ENCODE peak calls at places on chromosomes 11 and 22, in nine cellular contexts. C, P, M, N, Q, L, W, H and J are unnamed samples.

GRCh38 chr22:23970201-23970641 is 3.5 kb downstream of the DDTL start:
- DNase-seq in C (no peak), P (no peak), M (no peak), N (no peak), Q (no peak), L (no peak), W (no peak), H (no peak), J (no peak)

GRCh38 chr11:91850533-91851305 is 373.9 kb upstream of the FAT3 start:
- DNase-seq in C (no peak), P (no peak), M (no peak), N (no peak), Q (no peak), L (no peak), W (no peak), H (no peak), J (no peak)

GRCh38 chr11:115927823-115928329 is 423.7 kb upstream of the CADM1 start:
- DNase-seq in C (no peak), P (no peak), M (no peak), N (no peak), Q (no peak), L (no peak), W (no peak), H (no peak), J (no peak)

GRCh38 chr11:66883021-66883968 is 26.4 kb downstream of the LRFN4 start:
- DNase-seq in C (peak), P (peak), M (peak), N (peak), Q (peak), L (no peak), W (no peak), H (peak), J (no peak)

GRCh38 chr11:60900673-60901404 is 5.5 kb downstream of the PRPF19 start:
- DNase-seq in C (no peak), P (no peak), M (no peak), N (no peak), Q (no peak), L (no peak), W (no peak), H (no peak), J (no peak)

GRCh38 chr11:44833869-44834452 is 107.2 kb downstream of the TSPAN18 start:
- DNase-seq in C (no peak), P (no peak), M (no peak), N (no peak), Q (no peak), L (no peak), W (no peak), H (no peak), J (no peak)

GRCh38 chr22:33404723-33405122 is 346.5 kb upstream of the SYN3 start:
- DNase-seq in C (no peak), P (no peak), M (no peak), N (no peak), Q (no peak), L (no peak), W (no peak), H (no peak), J (no peak)

GRCh38 chr11:74925281-74925680 is 23.6 kb downstream of the XRRA1 start:
- DNase-seq in C (no peak), P (no peak), M (no peak), N (no peak), Q (no peak), L (no peak), W (no peak), H (no peak), J (no peak)

GRCh38 chr22:48235744-48236143 is 1473.3 kb downstream of the TBC1D22A start:
- DNase-seq in C (no peak), P (no peak), M (no peak), N (no peak), Q (no peak), L (no peak), W (no peak), H (no peak), J (no peak)

DNA sequence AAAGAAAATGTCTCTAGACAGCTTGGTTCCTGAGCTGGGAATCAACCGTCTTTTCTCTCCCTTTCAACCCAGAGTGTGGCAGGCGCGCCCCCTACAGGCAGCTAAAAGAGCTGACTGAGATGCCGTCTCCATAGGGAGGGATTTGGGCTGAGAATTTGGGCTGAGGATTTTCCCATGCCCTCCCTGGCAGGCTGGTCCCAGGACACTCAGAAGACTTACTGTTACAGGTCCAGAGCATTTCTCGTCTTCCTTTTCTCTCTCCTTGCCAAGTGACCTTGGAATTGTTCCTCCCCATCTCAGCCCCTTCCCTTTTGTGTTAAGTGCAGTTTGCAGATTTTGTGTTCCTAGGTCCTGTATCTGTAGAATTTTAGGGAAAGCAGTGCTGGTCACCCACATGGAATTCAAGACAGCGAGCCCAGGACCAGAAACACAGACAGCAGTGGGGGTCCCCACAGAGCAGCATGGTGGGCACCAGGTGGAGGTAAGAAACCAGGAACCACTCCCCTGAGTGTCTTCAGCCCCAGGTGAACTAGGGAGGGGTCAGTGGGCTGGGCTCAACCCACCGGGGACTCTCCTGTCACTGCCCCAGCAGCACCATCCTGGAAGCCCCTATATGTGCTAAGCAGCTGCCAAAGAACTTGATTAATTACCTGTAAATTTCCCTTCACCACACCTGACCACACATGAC is 9.9 kb upstream of the IGLL5 start:
- DNase-seq in C (peak), P (no peak), M (peak), N (peak), Q (peak), L (no peak), W (no peak), H (peak), J (peak)
- TF ChIP-seq CTCF in C (peak), P (peak), M (peak), N (peak), Q (peak), L (peak), W (peak), H (peak), J (peak)

DNA sequence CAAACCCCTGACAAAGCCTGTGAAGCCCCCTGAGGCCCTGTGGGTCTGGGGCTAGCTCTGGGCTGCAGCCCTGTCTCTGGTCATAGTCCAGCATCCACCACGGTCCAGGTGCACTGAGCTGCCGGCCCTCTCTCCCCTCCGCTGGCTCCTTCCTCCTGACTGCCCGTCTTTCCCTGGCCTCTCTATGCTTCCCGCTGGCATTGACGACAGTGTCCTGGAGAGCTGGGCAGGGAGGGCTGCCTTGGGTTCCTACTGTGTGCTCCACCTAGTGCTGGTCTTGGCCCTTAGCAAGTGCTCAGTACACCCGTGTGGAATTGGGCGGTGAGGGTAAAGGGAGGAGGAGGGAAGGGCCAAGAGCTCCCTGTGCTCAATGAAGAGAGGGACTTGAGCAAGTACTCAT is 868 bp upstream of the MYEOV start:
- DNase-seq in C (no peak), P (no peak), M (no peak), N (peak), Q (no peak), L (no peak), W (no peak), H (no peak), J (no peak)
- TF ChIP-seq CTCF in C (no peak), P (no peak), M (no peak), N (no peak), Q (no peak), L (no peak), W (no peak), H (no peak), J (no peak)

GRCh38 chr22:45204751-45205623 is 35.7 kb downstream of the KIAA0930 start:
- DNase-seq in C (no peak), P (no peak), M (no peak), N (no peak), Q (no peak), L (no peak), W (no peak), H (no peak), J (no peak)

GRCh38 chr22:45201678-45202332 is 38.1 kb downstream of the NUP50 start:
- DNase-seq in C (no peak), P (no peak), M (no peak), N (no peak), Q (no peak), L (no peak), W (no peak), H (peak), J (no peak)

GRCh38 chr22:45202333-45203149 is 38.2 kb downstream of the KIAA0930 start:
- DNase-seq in C (no peak), P (no peak), M (no peak), N (no peak), Q (peak), L (no peak), W (no peak), H (no peak), J (no peak)

GRCh38 chr22:45204241-45204640 is 36.5 kb downstream of the KIAA0930 start:
- DNase-seq in C (no peak), P (no peak), M (no peak), N (no peak), Q (no peak), L (no peak), W (no peak), H (no peak), J (no peak)

GRCh38 chr22:45203150-45203974 is 37.3 kb downstream of the KIAA0930 start:
- DNase-seq in C (no peak), P (no peak), M (no peak), N (no peak), Q (no peak), L (no peak), W (no peak), H (no peak), J (no peak)
- TF ChIP-seq CTCF in C (no peak), P (no peak), M (no peak), N (no peak), Q (no peak), L (no peak), W (no peak), H (no peak), J (no peak)

GRCh38 chr22:43955040-43955882 is at the start of gene SAMM50:
- DNase-seq in C (peak), P (peak), M (peak), N (peak), Q (peak), L (peak), W (peak), H (peak), J (peak)
- TF ChIP-seq CTCF in C (no peak), P (no peak), M (no peak), N (no peak), Q (no peak), L (no peak), W (no peak), H (no peak), J (no peak)

DNA sequence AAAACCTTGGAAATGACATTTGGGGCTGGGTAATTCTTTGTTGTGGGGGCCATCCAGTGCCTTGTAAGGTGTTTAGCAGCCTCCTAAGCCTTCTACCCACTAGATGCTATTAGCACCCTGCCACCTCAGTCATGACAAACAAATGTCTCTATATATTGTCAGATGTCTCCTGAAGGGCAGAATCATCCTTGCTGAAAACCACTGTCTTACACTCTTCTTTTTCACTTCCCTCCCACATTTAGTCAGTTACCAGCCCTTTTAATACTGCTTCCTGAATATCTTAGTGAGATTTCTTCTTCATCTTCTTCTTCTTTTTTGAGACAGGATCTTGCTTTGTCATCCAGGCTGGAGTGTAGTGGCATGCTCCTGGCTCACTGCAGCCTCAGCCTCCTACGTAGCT is 33.1 kb downstream of the TNRC6B start:
- DNase-seq in C (no peak), P (no peak), M (no peak), N (no peak), Q (peak), L (no peak), W (no peak), H (no peak), J (no peak)
- TF ChIP-seq CTCF in C (no peak), P (no peak), M (no peak), N (no peak), Q (no peak), L (no peak), W (no peak), H (no peak), J (no peak)

GRCh38 chr22:17897864-17898263 is 123.6 kb upstream of the BID start:
- DNase-seq in C (no peak), P (no peak), M (no peak), N (no peak), Q (no peak), L (no peak), W (no peak), H (no peak), J (no peak)

GRCh38 chr22:17893900-17894299 is 119.6 kb upstream of the BID start:
- DNase-seq in C (no peak), P (no peak), M (no peak), N (no peak), Q (no peak), L (no peak), W (no peak), H (no peak), J (no peak)

GRCh38 chr22:17898375-17898774 is 124.1 kb upstream of the BID start:
- DNase-seq in C (no peak), P (no peak), M (no peak), N (no peak), Q (no peak), L (no peak), W (no peak), H (no peak), J (no peak)

GRCh38 chr22:17897411-17897810 is 123.1 kb upstream of the BID start:
- DNase-seq in C (no peak), P (no peak), M (no peak), N (no peak), Q (no peak), L (no peak), W (no peak), H (no peak), J (no peak)

DNA sequence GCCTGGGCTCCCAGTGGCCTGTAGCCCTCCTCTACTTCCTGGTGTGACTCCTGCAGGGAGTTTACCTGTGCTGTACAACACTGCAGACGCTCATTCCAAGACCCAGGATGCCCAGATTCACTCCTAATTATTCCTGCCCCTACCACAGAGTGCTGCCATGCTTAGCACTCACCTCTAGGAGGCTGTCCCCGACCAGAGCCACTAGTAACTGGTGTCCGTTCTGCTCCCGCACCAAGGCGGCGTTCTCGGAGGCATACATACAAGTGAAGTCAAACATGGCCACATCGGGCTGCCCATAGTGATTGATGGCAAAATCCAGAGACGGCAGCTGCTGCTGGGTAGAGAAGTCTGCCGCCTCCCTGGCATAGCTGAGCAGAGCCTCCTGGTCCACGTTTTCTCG is 122.3 kb upstream of the BID start:
- DNase-seq in C (peak), P (peak), M (peak), N (no peak), Q (peak), L (no peak), W (no peak), H (peak), J (no peak)
- TF ChIP-seq CTCF in C (peak), P (peak), M (peak), N (no peak), Q (peak), L (no peak), W (peak), H (peak), J (no peak)